ENCODE peak calls at places on chromosomes 1 and 21, in five cellular contexts. D, F, J, M and S are unnamed samples. For H3K9me3, the result is how much of the 10 kb centered on the place peaks cover.

GRCh38 chr1:183477986-183478781 is 5.9 kb downstream of the SMG7 start:
- DNase-seq in D (no peak), J (no peak), F (no peak), M (no peak), S (no peak)

GRCh38 chr1:178609015-178609414 is 96.1 kb downstream of the TEX35 start:
- DNase-seq in J (no peak), D (no peak), M (peak), F (no peak), S (no peak)

GRCh38 chr1:32142446-32143301 is 34.8 kb downstream of the KPNA6 start:
- DNase-seq in D (peak), M (peak), J (peak), F (no peak), S (peak)

GRCh38 chr1:232844791-232845190 is 39.6 kb downstream of the MAP10 start:
- DNase-seq in F (no peak), M (peak), D (no peak), J (no peak), S (no peak)

GRCh38 chr1:118504231-118504644 is 319.2 kb upstream of the SPAG17 start:
- DNase-seq in M (no peak), F (no peak), D (no peak), J (no peak), S (no peak)

GRCh38 chr1:241639653-241640148 is 468 bp downstream of the CHML start:
- DNase-seq in D (peak), F (no peak), M (no peak), J (peak), S (peak)

GRCh38 chr1:159212596-159212995 is 7.9 kb downstream of the ACKR1 start:
- DNase-seq in J (no peak), F (no peak), D (no peak), M (no peak), S (no peak)

GRCh38 chr1:201763439-201764140 is 65.4 kb upstream of the IPO9 start:
- DNase-seq in M (peak), D (no peak), J (no peak), F (no peak), S (no peak)

GRCh38 chr1:172449585-172450523 is 6.0 kb upstream of the PIGC start:
- DNase-seq in M (peak), J (peak), F (peak), D (peak), S (peak)

GRCh38 chr1:54885863-54886723 is 902 bp downstream of the DHCR24 start:
- DNase-seq in D (peak), F (no peak), M (no peak), J (peak), S (no peak)

GRCh38 chr1:168396940-168397680 is 116.4 kb downstream of the TBX19 start:
- DNase-seq in F (no peak), M (no peak), J (no peak), D (no peak), S (no peak)
- H3K9me3 ChIP-seq in F (under half), M (under half), J (under half), D (under half), S (under half)

DNA sequence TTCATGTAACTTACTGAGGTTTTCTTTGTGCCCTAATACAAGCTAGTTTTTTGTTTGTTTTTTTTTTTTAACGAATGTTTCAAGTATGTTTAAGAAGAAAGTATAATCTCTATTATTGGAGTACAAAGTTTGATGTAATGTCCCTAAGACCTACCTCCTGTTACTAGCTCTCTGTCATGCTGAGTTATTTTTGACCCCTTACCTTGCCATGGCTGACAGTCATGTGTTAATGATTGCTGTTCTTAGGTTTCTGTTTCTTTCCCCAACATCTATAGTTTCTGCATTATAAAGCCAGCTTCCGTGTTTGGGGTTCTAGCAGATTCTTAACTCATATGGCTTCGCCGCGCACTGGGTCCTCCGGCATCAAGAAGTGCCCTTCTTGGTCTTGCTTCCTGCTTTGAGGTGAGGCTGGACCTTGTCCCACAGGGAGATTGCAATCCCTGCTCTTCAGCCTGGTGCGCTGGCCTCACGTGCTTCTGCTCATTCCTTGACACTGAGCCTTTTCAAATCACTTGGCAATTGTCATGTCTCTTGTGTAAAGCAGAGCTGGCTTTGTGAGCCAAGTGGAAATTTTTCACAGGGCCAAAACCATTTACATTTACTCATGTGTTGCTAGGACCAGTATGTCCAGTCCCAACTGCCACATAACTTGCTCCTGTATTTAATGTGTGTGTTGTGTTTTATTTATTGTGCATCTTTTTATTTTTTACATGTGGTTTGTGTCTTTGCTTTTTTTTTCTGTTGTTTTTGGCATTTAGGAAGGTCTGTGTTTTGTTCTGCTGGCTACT is 135.0 kb upstream of the COL6A1 start:
- DNase-seq in J (peak), F (no peak), M (peak), D (peak), S (peak)
- H3K4me3 ChIP-seq in J (no peak), F (no peak), M (no peak), D (no peak), S (no peak)

GRCh38 chr1:4594286-4594991 is 60.0 kb upstream of the AJAP1 start:
- DNase-seq in M (no peak), F (no peak), J (peak), D (no peak), S (no peak)
- H3K9me3 ChIP-seq in M (under half), F (under half), J (under half), D (under half), S (under half)

DNA sequence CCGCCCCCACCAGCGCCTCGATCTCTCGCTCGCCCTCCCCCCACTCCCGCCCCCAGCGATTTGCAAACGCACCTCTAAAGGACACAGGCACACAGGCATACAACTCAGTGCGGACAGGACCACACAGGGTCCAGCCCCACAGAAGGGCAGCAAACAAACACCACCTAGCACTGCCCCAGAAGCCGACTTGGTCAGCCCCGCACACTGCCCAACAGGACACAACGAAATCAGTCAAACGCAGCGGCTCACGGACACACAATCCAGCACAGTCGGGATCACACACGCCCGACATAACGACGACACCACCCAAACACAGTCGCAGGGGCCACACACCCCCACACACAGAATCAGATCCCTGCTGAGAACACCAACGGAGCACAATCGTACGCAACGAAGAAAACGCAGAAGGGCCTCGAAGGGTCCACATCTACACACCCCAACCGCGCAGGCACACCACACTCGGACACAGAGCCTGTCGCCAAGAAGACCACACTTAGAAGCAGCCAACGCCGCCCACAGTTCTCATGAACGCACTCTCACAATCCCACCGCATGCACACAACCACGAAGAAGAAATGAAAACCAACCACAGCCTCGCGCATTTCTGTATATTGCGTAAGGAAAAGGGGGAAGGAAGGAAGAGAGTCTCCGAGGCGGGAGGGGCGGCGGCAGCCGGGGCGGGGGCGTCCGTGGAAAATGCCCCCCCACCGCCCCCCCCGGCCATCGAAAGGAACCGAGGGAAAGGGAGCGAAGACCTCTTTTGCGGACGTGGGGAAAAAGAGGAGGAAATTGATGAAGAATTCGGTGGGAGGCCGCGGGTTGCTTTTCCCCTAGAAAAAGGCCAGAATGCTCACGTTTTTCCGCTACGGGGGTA is 475 bp downstream of the TAL1 start:
- DNase-seq in M (peak), J (peak), F (peak), D (peak), S (peak)
- H3K4me3 ChIP-seq in M (no peak), J (peak), F (peak), D (peak), S (peak)